ENCODE peak calls at places on chromosomes 4 and X, in eight cellular contexts. V is choroid plexus epithelial cell; T is activated CD8-positive, alpha-beta T cell treated with anti-CD3 and anti-CD28 coated beads for 36 hours; G is AG04449; W is tibial artery; X is brain microvascular endothelial cell; S is H9; U is GM13977. I is an unnamed sample.

GRCh38 chr4:75089206-75089605 is 156.3 kb downstream of the PARM1 start:
- DNase-seq in V (no peak), T (no peak), G (no peak), W (no peak), X (no peak), S (no peak), U (no peak), I (no peak)

GRCh38 chrX:111585337-111585736 is 73.9 kb downstream of the SERTM2 start:
- DNase-seq in V (no peak), T (no peak), G (no peak), W (no peak), X (no peak), S (no peak), U (no peak), I (no peak)

GRCh38 chr4:8383451-8384160 is 56.9 kb downstream of the ACOX3 start:
- DNase-seq in V (peak; percentile 88), T (no peak), G (no peak), W (no peak), X (peak; percentile 51), S (no peak), U (no peak), I (no peak)

GRCh38 chr4:137032242-137032641 is 500.1 kb downstream of the PCDH18 start:
- DNase-seq in V (peak; percentile 4), T (no peak), G (no peak), W (no peak), X (no peak), S (no peak), U (no peak), I (no peak)

GRCh38 chrX:41238543-41238942 is 95.4 kb upstream of the DDX3X start:
- DNase-seq in V (peak; percentile 72), T (no peak), G (no peak), W (no peak), X (peak; percentile 56), S (no peak), U (no peak), I (no peak)

GRCh38 chr4:168608771-168609170 is 111.9 kb downstream of the PALLD start:
- DNase-seq in V (no peak), T (no peak), G (no peak), W (no peak), X (no peak), S (no peak), U (no peak), I (no peak)

GRCh38 chr4:74228691-74229640 is 71.0 kb downstream of the MTHFD2L start:
- DNase-seq in V (peak; percentile 91), T (peak; percentile 88), G (no peak), W (peak; percentile 57), X (peak; percentile 84), S (peak; percentile 84), U (peak; percentile 28), I (no peak)

GRCh38 chr4:154836513-154836912 is 55.4 kb downstream of the RBM46 start:
- DNase-seq in V (no peak), T (no peak), G (no peak), W (no peak), X (no peak), S (no peak), U (no peak), I (no peak)

GRCh38 chrX:51035746-51036145 is 125.2 kb downstream of the BMP15 start:
- DNase-seq in V (no peak), T (no peak), G (no peak), W (no peak), X (no peak), S (no peak), U (no peak), I (no peak)

GRCh38 chr4:10456270-10457254 is 664 bp downstream of the ZNF518B start:
- DNase-seq in V (peak; percentile 72), T (peak; percentile 80), G (no peak), W (peak; percentile 32), X (peak; percentile 41), S (peak; percentile 54), U (peak; percentile 80), I (no peak)

GRCh38 chr4:6367313-6367945 is 97.8 kb downstream of the WFS1 start:
- DNase-seq in V (peak; percentile 12), T (no peak), G (no peak), W (no peak), X (no peak), S (peak; percentile 63), U (no peak), I (no peak)

GRCh38 chr4:88791274-88791673 is 93.6 kb upstream of the NAP1L5 start:
- DNase-seq in V (peak; percentile 58), T (no peak), G (no peak), W (no peak), X (no peak), S (no peak), U (no peak), I (no peak)

GRCh38 chr4:38499101-38499500 is 164.9 kb upstream of the KLF3 start:
- DNase-seq in V (no peak), T (no peak), G (no peak), W (no peak), X (no peak), S (no peak), U (no peak), I (no peak)
- TF ChIP-seq CTCF in V (no peak), T (no peak), G (no peak), W (no peak), X (no peak), S (no peak), U (no peak), I (no peak)

DNA sequence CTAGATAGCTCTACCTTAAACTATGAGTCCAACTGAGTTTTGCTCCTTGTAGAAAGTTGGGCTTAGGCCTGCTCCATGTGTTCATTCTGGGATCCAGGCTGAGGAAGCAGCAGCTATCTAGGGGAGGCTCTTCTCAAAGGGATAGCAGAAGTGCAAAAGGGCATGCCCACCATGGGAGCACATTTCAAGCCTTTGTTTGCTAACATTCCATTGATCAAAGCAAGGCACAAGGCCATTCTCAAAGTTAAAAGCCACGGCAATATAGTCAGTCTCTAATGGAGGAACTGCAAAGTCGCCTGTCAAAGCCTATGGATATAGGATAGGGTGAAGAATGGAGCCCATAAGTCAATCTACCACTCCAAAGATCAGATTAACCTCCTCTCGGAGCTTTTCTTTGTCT is 488.1 kb upstream of the ARX start:
- DNase-seq in V (no peak), T (no peak), G (no peak), W (no peak), X (no peak), S (no peak), U (no peak), I (no peak)
- TF ChIP-seq CTCF in V (no peak), T (no peak), G (no peak), W (no peak), X (no peak), S (no peak), U (no peak), I (no peak)

GRCh38 chrX:31870267-31870666 is 798.4 kb upstream of the FTHL17 start:
- DNase-seq in V (no peak), T (no peak), G (no peak), W (no peak), X (no peak), S (no peak), U (no peak), I (no peak)

GRCh38 chrX:31871989-31872388 is 800.1 kb upstream of the FTHL17 start:
- DNase-seq in V (peak; percentile 33), T (no peak), G (no peak), W (no peak), X (peak; percentile 33), S (no peak), U (no peak), I (no peak)
- TF ChIP-seq CTCF in V (no peak), T (no peak), G (no peak), W (no peak), X (no peak), S (no peak), U (no peak), I (no peak)

GRCh38 chrX:45322382-45322781 is 121.7 kb upstream of the DIPK2B start:
- DNase-seq in V (peak; percentile 87), T (peak; percentile 23), G (peak; percentile 53), W (peak; percentile 20), X (peak; percentile 61), S (peak; percentile 34), U (no peak), I (peak; percentile 57)
- TF ChIP-seq CTCF in V (peak; percentile 65), T (no peak), G (peak; percentile 33), W (peak; percentile 43), X (peak; percentile 69), S (peak; percentile 63), U (peak; percentile 26), I (peak; percentile 73)

I was measured in AG09319.